ENCODE peak calls at places on chromosomes 12 and 14, in six cellular contexts. F is CD8-positive, alpha-beta T cell; Y is OCI-LY7; R is stomach; V is PC-9; Z is endodermal cell. D is an unnamed sample. For H3K4me1, the result is how much of the 10 kb centered on the place peaks cover.

GRCh38 chr12:122062832-122063690 is 15.5 kb upstream of the MLXIP start:
- DNase-seq in F (no peak), Y (no peak), R (peak), V (peak), Z (peak), D (no peak)

GRCh38 chr12:119598159-119598558 is 4.6 kb downstream of the TMEM233 start:
- DNase-seq in F (no peak), Y (no peak), R (no peak), V (no peak), Z (no peak), D (no peak)

GRCh38 chr12:131896080-131896810 is 1.8 kb downstream of the ULK1 start:
- DNase-seq in F (peak), Y (peak), R (peak), V (peak), Z (peak), D (peak)

GRCh38 chr12:93273834-93274705 is 103.7 kb upstream of the NUDT4 start:
- DNase-seq in F (no peak), Y (no peak), R (no peak), V (no peak), Z (peak), D (no peak)

GRCh38 chr14:58085877-58086276 is 66.1 kb downstream of the ARMH4 start:
- DNase-seq in F (no peak), Y (no peak), R (no peak), V (no peak), Z (no peak), D (no peak)

GRCh38 chr12:122855985-122856831 is 21.0 kb downstream of the HIP1R start:
- DNase-seq in F (no peak), Y (no peak), R (no peak), V (no peak), Z (peak), D (peak)

GRCh38 chr12:92469837-92470236 is 233.0 kb upstream of the PLEKHG7 start:
- DNase-seq in F (no peak), Y (peak), R (no peak), V (no peak), Z (no peak), D (peak)

GRCh38 chr14:72089625-72090024 is 157.4 kb downstream of the RGS6 start:
- DNase-seq in F (no peak), Y (no peak), R (no peak), V (no peak), Z (no peak), D (no peak)

GRCh38 chr14:54132485-54132884 is 175.9 kb upstream of the BMP4 start:
- DNase-seq in F (no peak), Y (no peak), R (no peak), V (no peak), Z (no peak), D (no peak)

GRCh38 chr14:69101331-69101826 is 51.5 kb downstream of the DCAF5 start:
- DNase-seq in F (no peak), Y (no peak), R (no peak), V (peak), Z (no peak), D (no peak)

GRCh38 chr14:93232159-93232558 is 25.1 kb downstream of the UBR7 start:
- DNase-seq in F (no peak), Y (no peak), R (no peak), V (no peak), Z (no peak), D (no peak)

GRCh38 chr14:96623676-96624484 is 121.7 kb downstream of the PAPOLA start:
- DNase-seq in F (no peak), Y (no peak), R (no peak), V (no peak), Z (peak), D (no peak)

GRCh38 chr12:113720629-113721028 is 245.5 kb downstream of the RBM19 start:
- DNase-seq in F (no peak), Y (no peak), R (no peak), V (no peak), Z (peak), D (no peak)

GRCh38 chr12:49059063-49059384 is 1.6 kb downstream of the KMT2D start:
- DNase-seq in F (no peak), Y (no peak), R (no peak), V (no peak), Z (no peak), D (no peak)

GRCh38 chr12:124242529-124243065 is 52.3 kb upstream of the RFLNA start:
- DNase-seq in F (no peak), Y (no peak), R (no peak), V (no peak), Z (no peak), D (no peak)

GRCh38 chr12:124238886-124239285 is 56.0 kb upstream of the RFLNA start:
- DNase-seq in F (no peak), Y (no peak), R (peak), V (no peak), Z (no peak), D (no peak)

GRCh38 chr12:124240493-124240892 is 54.4 kb upstream of the RFLNA start:
- DNase-seq in F (no peak), Y (peak), R (no peak), V (no peak), Z (peak), D (no peak)

GRCh38 chr12:124243936-124244335 is 51.0 kb upstream of the RFLNA start:
- DNase-seq in F (no peak), Y (no peak), R (no peak), V (no peak), Z (no peak), D (no peak)

DNA sequence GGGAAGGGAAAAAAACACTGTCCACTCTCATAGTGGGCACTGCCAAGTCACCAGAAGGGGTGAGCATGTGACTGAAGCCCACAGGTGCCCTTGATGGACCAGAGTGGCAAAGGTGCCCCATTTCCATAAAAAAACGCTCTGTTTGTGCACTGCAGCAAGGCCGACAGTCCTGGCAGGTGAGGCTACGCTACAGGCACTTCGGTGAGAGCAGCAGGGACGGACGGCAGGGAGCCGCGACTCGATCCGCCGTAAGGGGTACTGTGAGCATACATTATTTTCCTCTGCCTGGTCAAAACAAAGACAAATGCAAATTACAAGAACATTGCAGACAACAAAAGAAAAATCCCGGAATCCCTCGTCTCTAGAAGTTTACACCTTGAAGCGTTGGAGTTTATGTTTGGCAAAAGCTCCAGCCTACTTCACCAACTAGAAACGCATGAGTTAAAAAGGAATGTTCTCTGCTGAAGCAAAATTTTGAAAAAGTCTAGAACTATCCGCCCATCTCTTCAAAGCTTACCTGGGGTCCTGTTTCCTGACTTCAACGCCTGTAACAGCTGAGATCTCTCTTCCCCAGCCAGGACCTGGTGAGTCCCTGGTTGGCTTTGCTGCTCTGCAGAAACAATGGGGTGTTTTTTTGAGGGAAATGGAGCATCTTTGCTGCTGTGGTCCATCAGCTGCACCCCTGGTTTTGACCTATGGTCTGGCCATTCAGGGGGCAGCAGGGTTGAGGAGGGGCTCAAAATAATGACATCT is 52.9 kb upstream of the RFLNA start:
- DNase-seq in F (no peak), Y (no peak), R (no peak), V (no peak), Z (no peak), D (no peak)
- H3K4me1 ChIP-seq in F (under half), Y (under half), R (under half), V (under half), Z (under half), D (under half)

GRCh38 chr12:13099910-13100609 is 3.4 kb downstream of the GSG1 start:
- DNase-seq in F (no peak), Y (no peak), R (no peak), V (no peak), Z (no peak), D (no peak)
- TF ChIP-seq CTCF in F (no peak), Y (no peak), R (no peak), V (no peak), Z (no peak), D (no peak)

GRCh38 chr12:54357802-54358619 is 6.3 kb downstream of the GPR84 start:
- DNase-seq in F (peak), Y (peak), R (no peak), V (no peak), Z (peak), D (no peak)

GRCh38 chr12:54360717-54361456 is 3.4 kb downstream of the GPR84 start:
- DNase-seq in F (peak), Y (peak), R (peak), V (peak), Z (peak), D (peak)

GRCh38 chr12:54358620-54358944 is 5.7 kb downstream of the GPR84 start:
- DNase-seq in F (no peak), Y (no peak), R (no peak), V (no peak), Z (no peak), D (no peak)

GRCh38 chr12:54358945-54359761 is 5.1 kb downstream of the GPR84 start:
- DNase-seq in F (peak), Y (peak), R (peak), V (peak), Z (peak), D (peak)

DNA sequence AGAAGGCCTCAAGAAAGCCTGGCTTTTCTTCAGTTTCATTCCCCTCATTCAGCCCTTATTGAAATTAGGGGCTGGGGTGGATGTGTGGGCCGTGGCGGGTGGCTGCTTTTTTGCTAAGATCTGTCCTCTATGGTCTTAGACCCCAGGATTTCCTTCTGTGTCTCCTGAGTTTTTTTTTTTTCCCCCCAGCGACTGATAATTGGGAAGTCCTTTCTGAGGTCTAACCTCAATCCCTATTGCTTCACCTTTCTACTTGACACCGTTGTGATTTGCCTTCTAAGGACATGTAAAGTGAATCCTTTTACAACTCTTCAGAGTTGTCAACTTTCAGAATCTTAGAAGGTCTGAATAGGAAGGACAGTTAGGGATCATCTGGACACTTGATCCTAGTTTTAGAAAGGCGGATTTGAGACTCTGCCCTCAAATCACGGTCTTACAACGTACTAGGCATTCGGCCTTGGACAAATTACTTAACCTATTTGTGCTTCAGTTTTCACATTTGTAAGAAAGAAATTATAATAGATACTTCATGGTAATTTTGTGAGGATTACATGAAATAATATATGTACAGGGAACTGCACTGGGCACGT is 4.4 kb downstream of the GPR84 start:
- DNase-seq in F (no peak), Y (no peak), R (no peak), V (no peak), Z (no peak), D (no peak)
- H3K4me3 ChIP-seq in F (peak), Y (peak), R (peak), V (peak), Z (peak), D (peak)

GRCh38 chr12:71303199-71303598 is 136.4 kb upstream of the LGR5 start:
- DNase-seq in F (no peak), Y (no peak), R (no peak), V (no peak), Z (no peak), D (no peak)
- H3K4me1 ChIP-seq in F (under half), Y (under half), R (under half), V (under half), Z (under half), D (under half)

GRCh38 chr12:41188841-41189394 is 798 bp downstream of the PDZRN4 start:
- DNase-seq in F (no peak), Y (no peak), R (no peak), V (no peak), Z (peak), D (no peak)

GRCh38 chr12:41188058-41188840 is at the start of gene PDZRN4:
- DNase-seq in F (no peak), Y (no peak), R (no peak), V (no peak), Z (peak), D (peak)

GRCh38 chr12:41189395-41190251 is 1.5 kb downstream of the PDZRN4 start:
- DNase-seq in F (no peak), Y (no peak), R (no peak), V (no peak), Z (peak), D (no peak)

GRCh38 chr12:41193321-41193720 is 5.2 kb downstream of the PDZRN4 start:
- DNase-seq in F (no peak), Y (no peak), R (no peak), V (no peak), Z (no peak), D (no peak)

DNA sequence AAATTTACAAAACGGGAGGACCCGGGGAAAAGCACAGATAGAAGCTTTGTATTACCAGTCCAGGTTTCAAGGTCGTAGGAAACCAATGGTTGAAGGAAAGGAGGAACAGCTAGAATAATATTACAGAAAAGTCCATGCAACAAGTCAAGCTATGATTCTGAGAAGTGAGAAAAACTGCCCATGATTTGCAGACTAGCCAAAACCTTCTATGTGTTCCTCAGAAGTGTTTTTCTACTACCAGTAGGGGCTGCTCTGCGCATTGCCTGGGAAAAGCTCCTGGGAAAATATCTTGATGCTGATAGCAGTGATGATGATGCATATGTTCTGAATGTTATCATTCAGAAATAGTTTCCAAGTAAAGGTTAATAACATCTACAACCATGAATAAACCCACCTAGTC is 2.2 kb downstream of the PDZRN4 start:
- DNase-seq in F (no peak), Y (no peak), R (no peak), V (no peak), Z (peak), D (no peak)
- TF ChIP-seq CTCF in F (no peak), Y (peak), R (peak), V (peak), Z (peak), D (no peak)

GRCh38 chr12:3042826-3043225 is 34.4 kb upstream of the TSPAN9 start:
- DNase-seq in F (no peak), Y (no peak), R (no peak), V (no peak), Z (no peak), D (no peak)
- H3K4me3 ChIP-seq in F (no peak), Y (no peak), R (no peak), V (no peak), Z (no peak), D (no peak)

DNA sequence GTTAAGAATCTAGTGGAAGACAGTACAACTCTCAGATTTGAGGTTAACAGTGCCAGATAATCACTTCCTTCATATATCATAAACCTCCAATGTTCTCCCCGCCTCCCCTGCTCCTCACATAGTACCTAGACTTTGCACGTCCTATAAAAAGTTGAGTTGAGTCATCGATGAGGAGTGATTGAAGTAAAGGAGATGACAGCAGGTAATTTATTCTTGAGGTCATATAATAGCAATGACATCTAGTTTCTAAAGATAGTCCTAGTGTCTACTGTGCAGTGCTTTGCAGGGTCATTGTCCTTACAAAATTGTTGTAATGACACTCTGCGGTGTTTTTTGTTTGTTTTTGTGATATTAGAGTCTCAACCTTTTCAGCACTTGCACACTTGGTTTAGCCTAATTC is 510.5 kb upstream of the LRFN5 start:
- DNase-seq in F (no peak), Y (no peak), R (no peak), V (no peak), Z (no peak), D (no peak)
- H3K4me1 ChIP-seq in F (under half), Y (under half), R (under half), V (under half), Z (under half), D (under half)

GRCh38 chr14:25828562-25828961 is 769.3 kb downstream of the NOVA1 start:
- DNase-seq in F (no peak), Y (no peak), R (no peak), V (no peak), Z (no peak), D (no peak)

GRCh38 chr14:25837431-25837950 is 760.3 kb downstream of the NOVA1 start:
- DNase-seq in F (no peak), Y (no peak), R (no peak), V (no peak), Z (no peak), D (no peak)

GRCh38 chr14:25836647-25837046 is 761.2 kb downstream of the NOVA1 start:
- DNase-seq in F (no peak), Y (no peak), R (no peak), V (no peak), Z (no peak), D (no peak)

GRCh38 chr14:25833341-25834121 is 764.3 kb downstream of the NOVA1 start:
- DNase-seq in F (no peak), Y (peak), R (peak), V (no peak), Z (peak), D (no peak)
- TF ChIP-seq CTCF in F (no peak), Y (peak), R (no peak), V (peak), Z (peak), D (no peak)